ENCODE peak calls at places on chromosomes 4 and X, in ten cellular contexts. One of them, this sample, is unnamed.

GRCh38 chrX:99795495-99795894 is 614.6 kb downstream of the PCDH19 start:
- DNase-seq in AG04450: no peak
- DNase-seq in neural crest cell: no peak
- DNase-seq in kidney epithelial cell: no peak
- DNase-seq in stimulated activated naive CD4-positive, alpha-beta T cell: no peak
- DNase-seq in upper lobe of right lung: no peak
- DNase-seq in psoas muscle: no peak
- DNase-seq in AG09319: no peak
- DNase-seq in NCI-H2081 treated with DMSO at 0.1 percent for 48 hours: no peak
- DNase-seq in stimulated activated CD8-positive, alpha-beta memory T cell treated with anti-CD3 and anti-CD28 coated beads, Interleukin-2, amount 100 ng/mL, for 1 hour: no peak
- DNase-seq in this sample: no peak

GRCh38 chrX:48509245-48509590 is 426 bp downstream of the PORCN start:
- DNase-seq in NCI-H2081 treated with DMSO at 0.1 percent for 48 hours: no peak
- DNase-seq in AG09319: no peak
- DNase-seq in neural crest cell: no peak
- DNase-seq in kidney epithelial cell: no peak
- DNase-seq in psoas muscle: no peak
- DNase-seq in upper lobe of right lung: no peak
- DNase-seq in stimulated activated naive CD4-positive, alpha-beta T cell: peak; percentile 12
- DNase-seq in stimulated activated CD8-positive, alpha-beta memory T cell treated with anti-CD3 and anti-CD28 coated beads, Interleukin-2, amount 100 ng/mL, for 1 hour: no peak
- DNase-seq in AG04450: no peak
- DNase-seq in this sample: no peak

GRCh38 chr4:183507928-183508327 is 3.1 kb downstream of the ING2 start:
- DNase-seq in AG09319: no peak
- DNase-seq in stimulated activated CD8-positive, alpha-beta memory T cell treated with anti-CD3 and anti-CD28 coated beads, Interleukin-2, amount 100 ng/mL, for 1 hour: no peak
- DNase-seq in neural crest cell: no peak
- DNase-seq in upper lobe of right lung: no peak
- DNase-seq in kidney epithelial cell: no peak
- DNase-seq in psoas muscle: no peak
- DNase-seq in stimulated activated naive CD4-positive, alpha-beta T cell: no peak
- DNase-seq in AG04450: no peak
- DNase-seq in NCI-H2081 treated with DMSO at 0.1 percent for 48 hours: no peak
- DNase-seq in this sample: no peak

GRCh38 chrX:41692162-41692749 is 3.5 kb downstream of the GPR34 start:
- DNase-seq in kidney epithelial cell: no peak
- DNase-seq in psoas muscle: no peak
- DNase-seq in NCI-H2081 treated with DMSO at 0.1 percent for 48 hours: no peak
- DNase-seq in upper lobe of right lung: no peak
- DNase-seq in stimulated activated naive CD4-positive, alpha-beta T cell: no peak
- DNase-seq in neural crest cell: no peak
- DNase-seq in stimulated activated CD8-positive, alpha-beta memory T cell treated with anti-CD3 and anti-CD28 coated beads, Interleukin-2, amount 100 ng/mL, for 1 hour: no peak
- DNase-seq in AG04450: no peak
- DNase-seq in AG09319: no peak
- DNase-seq in this sample: no peak

GRCh38 chr4:8318509-8318908 is 49.0 kb downstream of the HTRA3 start:
- DNase-seq in upper lobe of right lung: no peak
- DNase-seq in kidney epithelial cell: no peak
- DNase-seq in AG09319: no peak
- DNase-seq in stimulated activated naive CD4-positive, alpha-beta T cell: no peak
- DNase-seq in NCI-H2081 treated with DMSO at 0.1 percent for 48 hours: no peak
- DNase-seq in AG04450: no peak
- DNase-seq in psoas muscle: no peak
- DNase-seq in neural crest cell: no peak
- DNase-seq in stimulated activated CD8-positive, alpha-beta memory T cell treated with anti-CD3 and anti-CD28 coated beads, Interleukin-2, amount 100 ng/mL, for 1 hour: no peak
- DNase-seq in this sample: no peak

GRCh38 chr4:3780347-3781171 is 14.4 kb downstream of the ADRA2C start:
- DNase-seq in NCI-H2081 treated with DMSO at 0.1 percent for 48 hours: no peak
- DNase-seq in kidney epithelial cell: no peak
- DNase-seq in AG04450: no peak
- DNase-seq in stimulated activated CD8-positive, alpha-beta memory T cell treated with anti-CD3 and anti-CD28 coated beads, Interleukin-2, amount 100 ng/mL, for 1 hour: no peak
- DNase-seq in psoas muscle: no peak
- DNase-seq in AG09319: no peak
- DNase-seq in stimulated activated naive CD4-positive, alpha-beta T cell: no peak
- DNase-seq in upper lobe of right lung: no peak
- DNase-seq in neural crest cell: no peak
- DNase-seq in this sample: no peak

GRCh38 chr4:8581094-8581861 is 1.1 kb downstream of the GPR78 start:
- DNase-seq in NCI-H2081 treated with DMSO at 0.1 percent for 48 hours: no peak
- DNase-seq in AG09319: no peak
- DNase-seq in psoas muscle: peak; percentile 39
- DNase-seq in neural crest cell: no peak
- DNase-seq in upper lobe of right lung: peak; percentile 56
- DNase-seq in AG04450: no peak
- DNase-seq in kidney epithelial cell: no peak
- DNase-seq in stimulated activated naive CD4-positive, alpha-beta T cell: no peak
- DNase-seq in stimulated activated CD8-positive, alpha-beta memory T cell treated with anti-CD3 and anti-CD28 coated beads, Interleukin-2, amount 100 ng/mL, for 1 hour: no peak
- DNase-seq in this sample: no peak

GRCh38 chrX:48538641-48539344 is 721 bp upstream of the TBC1D25 start:
- DNase-seq in psoas muscle: no peak
- DNase-seq in AG09319: no peak
- DNase-seq in AG04450: no peak
- DNase-seq in neural crest cell: no peak
- DNase-seq in kidney epithelial cell: no peak
- DNase-seq in upper lobe of right lung: no peak
- DNase-seq in stimulated activated naive CD4-positive, alpha-beta T cell: no peak
- DNase-seq in NCI-H2081 treated with DMSO at 0.1 percent for 48 hours: no peak
- DNase-seq in stimulated activated CD8-positive, alpha-beta memory T cell treated with anti-CD3 and anti-CD28 coated beads, Interleukin-2, amount 100 ng/mL, for 1 hour: no peak
- DNase-seq in this sample: no peak

GRCh38 chrX:103098488-103098887 is 5.5 kb upstream of the NXF3 start:
- DNase-seq in stimulated activated CD8-positive, alpha-beta memory T cell treated with anti-CD3 and anti-CD28 coated beads, Interleukin-2, amount 100 ng/mL, for 1 hour: no peak
- DNase-seq in AG09319: no peak
- DNase-seq in AG04450: no peak
- DNase-seq in psoas muscle: no peak
- DNase-seq in stimulated activated naive CD4-positive, alpha-beta T cell: no peak
- DNase-seq in upper lobe of right lung: no peak
- DNase-seq in NCI-H2081 treated with DMSO at 0.1 percent for 48 hours: no peak
- DNase-seq in kidney epithelial cell: no peak
- DNase-seq in neural crest cell: no peak
- DNase-seq in this sample: no peak

This sample was measured in kidney glomerular epithelial cell.